ENCODE peak calls at places on chromosomes 3 and 15, in eight cellular contexts. M is activated gamma-delta T cell treated with Interleukin-2 at 50 U/mL for 16 hours; S is lung; J is CD8-positive, alpha-beta T cell; L is psoas muscle; I is NCI-H748 treated with DMSO at 0.1 percent for 48 hours; R is T-helper 2 cell; U is activated T-helper 1 cell treated with anti-CD3 and anti-CD28 coated beads, Interleukin-12 subunit alpha, Interleukin-12 subunit beta, Interleukin-2, Interleukin-4 antibody, amounts not matched to agents 30 ng/mL and 10 ng/mL and 1 ng/mL, durations not matched to agents 14 hours and 24 hours and 36 hours. K is an unnamed sample.

GRCh38 chr15:80662129-80662528 is 33.0 kb upstream of the ABHD17C start:
- DNase-seq in S (no peak), L (no peak), M (no peak), R (no peak), U (no peak), I (no peak), J (no peak), K (no peak)

GRCh38 chr15:28919201-28919627 is 33.4 kb downstream of the APBA2 start:
- DNase-seq in J (no peak), I (no peak), U (no peak), S (no peak), R (peak), M (peak), L (no peak), K (peak)

GRCh38 chr3:42022355-42022754 is 60.5 kb upstream of the ULK4 start:
- DNase-seq in R (no peak), U (no peak), S (no peak), J (no peak), I (no peak), L (peak), M (no peak), K (no peak)

GRCh38 chr15:73146419-73146818 is 94.2 kb downstream of the NEO1 start:
- DNase-seq in U (no peak), J (no peak), I (no peak), R (no peak), M (no peak), S (no peak), L (no peak), K (no peak)

GRCh38 chr3:165643433-165643824 is 193.8 kb downstream of the BCHE start:
- DNase-seq in L (no peak), M (no peak), R (no peak), J (no peak), S (no peak), U (no peak), I (no peak), K (no peak)

GRCh38 chr15:56082263-56082761 is 88.9 kb upstream of the NEDD4 start:
- DNase-seq in L (no peak), J (no peak), M (no peak), U (no peak), S (no peak), I (no peak), R (no peak), K (no peak)

GRCh38 chr3:115341208-115341607 is 194.1 kb upstream of the ZBTB20 start:
- DNase-seq in R (peak), L (no peak), S (no peak), I (no peak), M (no peak), J (no peak), U (no peak), K (no peak)

GRCh38 chr3:55558316-55558715 is 71.2 kb upstream of the WNT5A start:
- DNase-seq in S (no peak), L (no peak), R (no peak), U (no peak), M (no peak), I (no peak), J (no peak), K (no peak)

GRCh38 chr15:69478259-69478687 is 25.7 kb downstream of the RPLP1 start:
- DNase-seq in M (peak), L (no peak), I (peak), R (peak), U (no peak), J (peak), S (no peak), K (peak)

GRCh38 chr15:24899367-24899766 is 55.4 kb upstream of the SNRPN start:
- DNase-seq in U (no peak), S (no peak), I (no peak), M (no peak), J (no peak), R (no peak), L (no peak), K (no peak)

GRCh38 chr3:56915969-56916586 is 114.3 kb upstream of the ARHGEF3 start:
- DNase-seq in J (peak), L (no peak), U (peak), I (no peak), M (peak), S (no peak), R (peak), K (peak)

GRCh38 chr15:57406040-57406772 is 29.9 kb downstream of the CGNL1 start:
- DNase-seq in S (peak), I (no peak), L (no peak), R (no peak), J (no peak), M (no peak), U (no peak), K (no peak)

GRCh38 chr3:53773586-53774368 is 72.4 kb downstream of the CHDH start:
- DNase-seq in S (no peak), R (peak), I (no peak), U (no peak), J (no peak), L (no peak), M (no peak), K (no peak)

GRCh38 chr3:6578526-6578925 is 282.4 kb upstream of the GRM7 start:
- DNase-seq in U (no peak), R (no peak), L (no peak), J (no peak), M (no peak), I (no peak), S (no peak), K (no peak)

GRCh38 chr3:55559651-55560423 is 72.7 kb upstream of the WNT5A start:
- DNase-seq in M (no peak), S (no peak), J (no peak), R (no peak), U (no peak), L (no peak), I (no peak), K (no peak)

GRCh38 chr15:57504599-57504940 is 87.1 kb upstream of the MYZAP start:
- DNase-seq in U (no peak), L (no peak), S (no peak), M (no peak), R (no peak), I (no peak), J (no peak), K (peak)

GRCh38 chr15:71096676-71097075 is 18.6 kb upstream of the THSD4 start:
- DNase-seq in J (no peak), S (peak), I (no peak), M (no peak), R (no peak), L (no peak), U (no peak), K (no peak)

GRCh38 chr15:44010114-44010513 is 183.3 kb downstream of the WDR76 start:
- DNase-seq in I (no peak), J (no peak), S (no peak), R (no peak), U (no peak), L (no peak), M (no peak), K (no peak)

GRCh38 chr3:25527796-25528195 is 99.7 kb downstream of the RARB start:
- DNase-seq in L (no peak), M (no peak), I (no peak), S (no peak), R (no peak), J (no peak), U (no peak), K (no peak)

GRCh38 chr3:186318135-186318534 is 43.9 kb downstream of the DGKG start:
- DNase-seq in U (no peak), J (no peak), S (no peak), I (no peak), M (no peak), R (no peak), L (no peak), K (peak)

GRCh38 chr3:72591522-72592421 is 256.5 kb downstream of the SHQ1 start:
- DNase-seq in U (no peak), M (no peak), R (no peak), I (no peak), S (no peak), J (no peak), L (no peak), K (peak)

GRCh38 chr15:90184786-90185704 is 16.1 kb upstream of the SEMA4B start:
- DNase-seq in S (peak), L (peak), I (peak), M (peak), J (peak), U (peak), R (peak), K (peak)

GRCh38 chr3:75254685-75255084 is 409.4 kb upstream of the FRG2C start:
- DNase-seq in R (no peak), L (no peak), M (no peak), I (peak), J (no peak), S (no peak), U (no peak), K (peak)

GRCh38 chr3:270688-271087 is 74.1 kb downstream of the CHL1 start:
- DNase-seq in U (no peak), I (no peak), J (no peak), S (no peak), M (no peak), L (no peak), R (no peak), K (no peak)

K was measured in endodermal cell.